ENCODE peak calls at places on chromosome 19, in four cellular contexts. One of them, this sample, is unnamed.

GRCh38 chr19:58279042-58279924 is 528 bp downstream of the ZNF8 start:
- DNase-seq in PC-9: peak
- DNase-seq in adrenal gland: peak
- DNase-seq in AG04450: peak
- DNase-seq in this sample: peak

GRCh38 chr19:51702754-51703654 is 9.9 kb downstream of the SPACA6 start:
- DNase-seq in PC-9: no peak
- DNase-seq in adrenal gland: peak
- DNase-seq in AG04450: no peak
- DNase-seq in this sample: no peak

GRCh38 chr19:17311455-17312248 is 2.3 kb downstream of the DDA1 start:
- DNase-seq in PC-9: peak
- DNase-seq in adrenal gland: peak
- DNase-seq in AG04450: no peak
- DNase-seq in this sample: no peak

GRCh38 chr19:2079076-2079864 is 16.9 kb downstream of the MOB3A start:
- DNase-seq in PC-9: no peak
- DNase-seq in adrenal gland: no peak
- DNase-seq in AG04450: no peak
- DNase-seq in this sample: no peak

GRCh38 chr19:58037927-58038687 is 4.3 kb downstream of the ZSCAN1 start:
- DNase-seq in PC-9: no peak
- DNase-seq in adrenal gland: no peak
- DNase-seq in AG04450: no peak
- DNase-seq in this sample: no peak

GRCh38 chr19:7506385-7507328 is 9.2 kb upstream of the ZNF358 start:
- DNase-seq in PC-9: peak
- DNase-seq in adrenal gland: peak
- DNase-seq in AG04450: no peak
- DNase-seq in this sample: peak

GRCh38 chr19:30896551-30896950 is 452.7 kb downstream of the TSHZ3 start:
- DNase-seq in PC-9: no peak
- DNase-seq in adrenal gland: no peak
- DNase-seq in AG04450: no peak
- DNase-seq in this sample: no peak

GRCh38 chr19:1101337-1101698 is 2.5 kb upstream of the GPX4 start:
- DNase-seq in PC-9: no peak
- DNase-seq in adrenal gland: peak
- DNase-seq in AG04450: no peak
- DNase-seq in this sample: no peak

GRCh38 chr19:46736544-46737274 is 9.1 kb upstream of the FKRP start:
- DNase-seq in PC-9: no peak
- DNase-seq in adrenal gland: peak
- DNase-seq in AG04450: no peak
- DNase-seq in this sample: no peak

GRCh38 chr19:39788244-39788643 is 9.6 kb downstream of the LEUTX start:
- DNase-seq in PC-9: no peak
- DNase-seq in adrenal gland: no peak
- DNase-seq in AG04450: no peak
- DNase-seq in this sample: no peak

GRCh38 chr19:40596608-40597328 is 4.4 kb upstream of the LTBP4 start:
- DNase-seq in PC-9: no peak
- DNase-seq in adrenal gland: peak
- DNase-seq in AG04450: no peak
- DNase-seq in this sample: peak

GRCh38 chr19:21202865-21203494 is 61.1 kb downstream of the ZNF431 start:
- DNase-seq in PC-9: peak
- DNase-seq in adrenal gland: no peak
- DNase-seq in AG04450: no peak
- DNase-seq in this sample: no peak

GRCh38 chr19:1767464-1767933 is 14.2 kb downstream of the ONECUT3 start:
- DNase-seq in PC-9: no peak
- DNase-seq in adrenal gland: no peak
- DNase-seq in AG04450: no peak
- DNase-seq in this sample: peak

GRCh38 chr19:15199652-15200574 is 882 bp downstream of the NOTCH3 start:
- DNase-seq in PC-9: no peak
- DNase-seq in adrenal gland: no peak
- DNase-seq in AG04450: no peak
- DNase-seq in this sample: peak

GRCh38 chr19:15107056-15108010 is at the start of gene SYDE1:
- DNase-seq in PC-9: peak
- DNase-seq in adrenal gland: peak
- DNase-seq in AG04450: no peak
- DNase-seq in this sample: peak

GRCh38 chr19:54209058-54209747 is 8.5 kb downstream of the RPS9 start:
- DNase-seq in PC-9: peak
- DNase-seq in adrenal gland: no peak
- DNase-seq in AG04450: no peak
- DNase-seq in this sample: no peak

GRCh38 chr19:55305491-55305890 is 19.6 kb downstream of the TMEM150B start:
- DNase-seq in PC-9: no peak
- DNase-seq in adrenal gland: peak
- DNase-seq in AG04450: no peak
- DNase-seq in this sample: no peak

GRCh38 chr19:51552996-51553725 is 17.9 kb upstream of the ZNF175 start:
- DNase-seq in PC-9: no peak
- DNase-seq in adrenal gland: peak
- DNase-seq in AG04450: peak
- DNase-seq in this sample: peak

GRCh38 chr19:39514840-39515550 is at the start of gene SELENOV:
- DNase-seq in PC-9: no peak
- DNase-seq in adrenal gland: no peak
- DNase-seq in AG04450: no peak
- DNase-seq in this sample: peak

GRCh38 chr19:35715981-35716734 is 1.6 kb upstream of the KMT2B start:
- DNase-seq in PC-9: peak
- DNase-seq in adrenal gland: peak
- DNase-seq in AG04450: no peak
- DNase-seq in this sample: no peak

GRCh38 chr19:29587518-29587986 is 18.5 kb upstream of the POP4 start:
- DNase-seq in PC-9: no peak
- DNase-seq in adrenal gland: no peak
- DNase-seq in AG04450: no peak
- DNase-seq in this sample: no peak

GRCh38 chr19:29404015-29404414 is 121.8 kb upstream of the VSTM2B start:
- DNase-seq in PC-9: no peak
- DNase-seq in adrenal gland: no peak
- DNase-seq in AG04450: no peak
- DNase-seq in this sample: no peak

GRCh38 chr19:46210634-46211033 is 18.9 kb upstream of the IGFL1 start:
- DNase-seq in PC-9: no peak
- DNase-seq in adrenal gland: no peak
- DNase-seq in AG04450: no peak
- DNase-seq in this sample: no peak

GRCh38 chr19:41934849-41935374 is 6.7 kb upstream of the ERFL start:
- DNase-seq in PC-9: no peak
- DNase-seq in adrenal gland: peak
- DNase-seq in AG04450: peak
- DNase-seq in this sample: peak

GRCh38 chr19:42293539-42293938 is 8.4 kb upstream of the PRR19 start:
- DNase-seq in PC-9: no peak
- DNase-seq in adrenal gland: no peak
- DNase-seq in AG04450: no peak
- DNase-seq in this sample: peak

DNA sequence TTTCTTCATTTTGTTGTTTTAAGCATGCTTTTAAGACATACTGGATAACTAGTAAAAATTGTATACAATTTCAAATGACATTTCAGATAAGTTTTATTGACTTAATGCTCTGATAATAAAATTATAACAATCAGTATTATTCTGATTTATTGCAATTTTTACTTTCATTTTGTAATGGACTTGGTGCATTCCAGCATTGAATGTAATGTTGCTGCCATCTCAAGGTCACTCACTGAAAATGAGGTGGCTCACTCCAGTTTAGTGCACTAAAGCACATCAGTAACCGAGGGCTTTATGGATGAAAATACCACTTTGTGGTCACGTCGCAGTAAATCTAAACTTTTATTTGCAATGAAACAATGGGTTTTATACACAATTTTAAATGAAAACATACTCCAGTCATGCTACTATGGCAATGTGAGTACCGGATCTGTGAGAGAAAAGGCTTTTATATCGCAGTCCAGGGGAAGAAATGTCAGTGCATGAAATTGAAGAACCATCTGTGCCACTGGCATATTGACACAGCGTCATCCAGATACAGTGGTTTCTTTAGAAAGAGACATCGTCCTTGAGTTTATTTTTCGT is 20.7 kb upstream of the ZNF507 start:
- DNase-seq in PC-9: no peak
- DNase-seq in adrenal gland: no peak
- DNase-seq in AG04450: no peak
- DNase-seq in this sample: no peak
- TF ChIP-seq CTCF in PC-9: no peak
- TF ChIP-seq CTCF in adrenal gland: no peak
- TF ChIP-seq CTCF in AG04450: no peak
- TF ChIP-seq CTCF in this sample: no peak

GRCh38 chr19:49469828-49470614 is 4.0 kb upstream of the FLT3LG start:
- DNase-seq in PC-9: no peak
- DNase-seq in adrenal gland: no peak
- DNase-seq in AG04450: no peak
- DNase-seq in this sample: peak
- TF ChIP-seq CTCF in PC-9: no peak
- TF ChIP-seq CTCF in adrenal gland: peak
- TF ChIP-seq CTCF in AG04450: peak
- TF ChIP-seq CTCF in this sample: no peak

GRCh38 chr19:49431330-49431749 is 6.2 kb downstream of the GFY start:
- DNase-seq in PC-9: no peak
- DNase-seq in adrenal gland: no peak
- DNase-seq in AG04450: no peak
- DNase-seq in this sample: no peak

GRCh38 chr19:49432141-49433073 is 7.2 kb downstream of the GFY start:
- DNase-seq in PC-9: no peak
- DNase-seq in adrenal gland: no peak
- DNase-seq in AG04450: no peak
- DNase-seq in this sample: no peak

GRCh38 chr19:49428547-49429451 is 3.6 kb downstream of the GFY start:
- DNase-seq in PC-9: no peak
- DNase-seq in adrenal gland: no peak
- DNase-seq in AG04450: no peak
- DNase-seq in this sample: no peak

GRCh38 chr19:49430172-49430677 is 5.0 kb downstream of the GFY start:
- DNase-seq in PC-9: no peak
- DNase-seq in adrenal gland: no peak
- DNase-seq in AG04450: no peak
- DNase-seq in this sample: no peak

DNA sequence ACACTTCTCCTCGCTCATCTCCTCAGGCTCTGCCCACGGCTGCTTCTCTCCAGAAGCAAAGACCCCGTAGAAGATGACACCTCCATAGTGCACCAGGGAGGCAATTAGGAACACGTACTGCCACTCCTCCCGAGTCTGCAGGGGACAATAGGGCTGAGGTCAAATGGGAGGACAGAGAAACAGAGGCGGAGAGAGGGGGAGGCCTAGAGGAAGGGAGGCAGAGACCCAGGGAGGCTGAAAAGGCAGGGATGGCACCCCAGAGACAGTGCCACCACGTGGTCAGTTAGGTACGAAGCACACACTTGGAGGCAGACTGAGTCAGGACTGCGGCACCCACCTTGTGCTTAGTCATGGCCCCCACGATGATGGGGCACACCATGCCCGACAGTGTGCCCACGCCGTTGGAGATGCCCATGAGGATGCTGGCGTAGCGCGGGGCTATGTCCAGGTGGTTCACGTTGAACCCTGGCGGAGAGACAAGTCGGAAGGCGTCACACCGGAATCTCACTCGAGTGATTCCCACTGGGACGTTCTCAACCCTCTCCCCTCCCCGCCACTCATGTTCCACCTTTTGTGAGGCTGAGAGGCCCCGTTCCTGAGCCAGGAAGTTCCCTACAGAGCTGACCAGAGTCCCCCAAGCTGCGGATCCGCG is 5.6 kb downstream of the GFY start:
- DNase-seq in PC-9: no peak
- DNase-seq in adrenal gland: no peak
- DNase-seq in AG04450: no peak
- DNase-seq in this sample: no peak
- TF ChIP-seq CTCF in PC-9: peak
- TF ChIP-seq CTCF in adrenal gland: no peak
- TF ChIP-seq CTCF in AG04450: peak
- TF ChIP-seq CTCF in this sample: no peak

DNA sequence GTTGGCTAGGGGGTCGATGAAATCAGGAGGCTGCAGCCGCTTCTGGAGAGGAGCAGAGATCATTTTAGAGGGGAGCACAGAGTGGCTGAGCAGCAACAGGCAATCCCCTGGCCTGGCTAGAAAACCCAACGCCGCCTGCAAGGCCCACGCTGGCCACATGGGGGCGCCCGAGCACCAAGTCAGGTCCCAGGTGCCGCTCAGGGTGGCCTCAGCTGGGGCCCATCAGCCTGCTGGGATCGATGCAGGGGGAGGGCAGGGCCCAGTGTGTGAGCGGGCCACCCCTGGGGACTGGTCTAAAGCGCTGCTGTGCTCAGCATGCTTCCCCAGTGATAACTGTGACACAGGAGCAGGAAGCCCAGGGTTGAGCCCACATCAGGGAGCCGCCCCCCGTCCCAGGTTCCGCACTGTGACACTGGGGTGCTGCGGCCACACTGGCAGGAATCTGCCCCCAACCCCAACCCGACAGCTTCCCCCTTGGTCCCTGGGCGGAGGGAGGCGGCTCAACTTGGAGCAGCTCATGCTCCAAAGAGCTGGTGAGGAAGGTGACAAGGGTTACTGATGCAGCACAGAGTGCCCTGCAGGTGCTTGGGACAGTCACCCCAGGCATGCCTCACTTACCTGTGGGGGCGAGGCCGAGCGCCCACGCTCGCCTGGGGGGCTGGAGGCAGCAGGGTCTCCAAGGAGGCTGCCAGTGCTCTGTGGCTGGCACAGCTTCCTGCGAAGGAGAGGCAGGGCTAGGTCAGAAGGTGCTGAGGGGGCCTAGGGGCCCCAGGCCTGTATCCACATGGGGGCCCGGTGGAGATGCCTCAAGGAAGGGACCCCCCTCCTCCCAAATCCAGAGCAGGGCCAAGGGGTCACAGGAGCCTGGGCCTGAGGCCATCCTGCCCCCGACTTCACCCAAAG is 13.3 kb upstream of the ISYNA1 start:
- DNase-seq in PC-9: peak
- DNase-seq in adrenal gland: peak
- DNase-seq in AG04450: no peak
- DNase-seq in this sample: peak
- TF ChIP-seq CTCF in PC-9: peak
- TF ChIP-seq CTCF in adrenal gland: peak
- TF ChIP-seq CTCF in AG04450: peak
- TF ChIP-seq CTCF in this sample: peak

GRCh38 chr19:3881272-3882040 is 971 bp downstream of the ATCAY start:
- DNase-seq in PC-9: no peak
- DNase-seq in adrenal gland: no peak
- DNase-seq in AG04450: no peak
- DNase-seq in this sample: peak

GRCh38 chr19:3882041-3882384 is 1.5 kb downstream of the ATCAY start:
- DNase-seq in PC-9: no peak
- DNase-seq in adrenal gland: no peak
- DNase-seq in AG04450: no peak
- DNase-seq in this sample: no peak

GRCh38 chr19:3880471-3881271 is at the start of gene ATCAY:
- DNase-seq in PC-9: no peak
- DNase-seq in adrenal gland: no peak
- DNase-seq in AG04450: no peak
- DNase-seq in this sample: peak

GRCh38 chr19:3879656-3880055 is 829 bp upstream of the ATCAY start:
- DNase-seq in PC-9: no peak
- DNase-seq in adrenal gland: no peak
- DNase-seq in AG04450: no peak
- DNase-seq in this sample: no peak
- TF ChIP-seq CTCF in PC-9: no peak
- TF ChIP-seq CTCF in adrenal gland: no peak
- TF ChIP-seq CTCF in AG04450: no peak
- TF ChIP-seq CTCF in this sample: peak